ENCODE peak calls at places on chromosomes 7 and 10, in nine cellular contexts. W is GM06990; X is heart left ventricle; F is AG04450; I is Calu3; L is epithelial cell of esophagus; A is A549; Y is activated CD8-positive, alpha-beta T cell treated with anti-CD3 and anti-CD28 coated beads for 36 hours; S is D721Med. E is an unnamed sample.
A peak's percentile ranks its signal among the peaks of the same experiment; 100 is the strongest.

GRCh38 chr7:80858141-80858903 is 60.5 kb downstream of the SEMA3C start:
- DNase-seq in W (no peak), S (no peak), I (no peak), L (peak; percentile 45), F (peak; percentile 29), X (no peak), Y (no peak), A (no peak), E (no peak)

GRCh38 chr10:57420881-57421280 is 846.8 kb downstream of the IPMK start:
- DNase-seq in X (no peak), I (no peak), F (no peak), W (no peak), S (no peak), A (no peak), Y (no peak), L (no peak), E (no peak)

GRCh38 chr10:81959016-81959415 is 84.0 kb downstream of the NRG3 start:
- DNase-seq in Y (no peak), A (no peak), L (no peak), F (no peak), S (no peak), W (no peak), X (no peak), I (no peak), E (no peak)

GRCh38 chr10:73910401-73910763 is 550 bp upstream of the PLAU start:
- DNase-seq in I (peak; percentile 56), W (no peak), Y (peak; percentile 49), A (no peak), X (no peak), F (no peak), L (peak; percentile 43), S (no peak), E (no peak)

GRCh38 chr7:46970486-46970885 is 611.4 kb downstream of the TNS3 start:
- DNase-seq in F (no peak), S (no peak), L (no peak), X (no peak), Y (no peak), W (no peak), A (no peak), I (peak; percentile 46), E (no peak)

GRCh38 chr7:49432245-49432644 is 341.2 kb upstream of the VWC2 start:
- DNase-seq in A (no peak), I (no peak), S (no peak), L (no peak), Y (no peak), X (no peak), F (no peak), W (no peak), E (no peak)

GRCh38 chr7:157205438-157205837 is 66.7 kb downstream of the UBE3C start:
- DNase-seq in I (no peak), F (no peak), L (no peak), A (no peak), Y (no peak), W (no peak), X (no peak), S (no peak), E (no peak)

GRCh38 chr7:44757311-44757710 is 8.7 kb downstream of the ZMIZ2 start:
- DNase-seq in S (no peak), I (no peak), L (no peak), A (no peak), F (no peak), X (peak; percentile 72), Y (no peak), W (no peak), E (no peak)

GRCh38 chr7:43669286-43670081 is 59.8 kb downstream of the COA1 start:
- DNase-seq in W (no peak), L (no peak), I (peak; percentile 24), Y (peak; percentile 95), A (no peak), F (no peak), S (no peak), X (no peak), E (no peak)

GRCh38 chr10:110388682-110389052 is 83.9 kb upstream of the SMNDC1 start:
- DNase-seq in I (no peak), A (no peak), Y (no peak), X (no peak), S (no peak), W (no peak), F (no peak), L (no peak), E (no peak)

GRCh38 chr7:123151443-123151842 is 48.3 kb downstream of the SLC13A1 start:
- DNase-seq in Y (no peak), A (no peak), X (no peak), W (no peak), F (no peak), S (no peak), I (no peak), L (no peak), E (no peak)

GRCh38 chr7:123154231-123154860 is 45.4 kb downstream of the SLC13A1 start:
- DNase-seq in L (peak; percentile 92), F (peak; percentile 3), S (no peak), I (peak; percentile 82), A (peak; percentile 34), Y (peak; percentile 69), W (peak; percentile 29), X (peak; percentile 41), E (peak; percentile 10)

GRCh38 chr7:123143206-123143605 is 56.6 kb downstream of the SLC13A1 start:
- DNase-seq in Y (no peak), S (no peak), L (no peak), W (no peak), X (no peak), I (no peak), F (no peak), A (no peak), E (no peak)

DNA sequence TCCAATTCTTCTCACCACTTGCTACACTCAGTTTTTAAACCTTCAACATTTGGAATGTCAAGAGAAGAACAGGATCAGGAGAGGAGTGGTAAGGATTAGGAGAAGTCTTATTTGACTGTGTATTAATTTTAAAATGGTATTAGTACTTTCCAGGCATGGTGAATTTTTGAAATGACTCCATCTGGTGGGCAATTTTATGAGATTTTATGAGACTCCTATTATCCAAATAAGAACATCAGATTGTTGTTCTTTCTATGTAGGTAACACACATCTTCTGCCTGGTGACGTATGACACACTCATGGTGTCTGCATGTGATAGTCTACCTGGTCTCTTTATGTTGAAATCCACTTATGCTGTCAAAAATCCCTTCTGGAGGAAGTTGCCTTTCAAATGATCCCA is 51.0 kb downstream of the SLC13A1 start:
- DNase-seq in A (no peak), I (no peak), L (peak; percentile 2), Y (no peak), F (no peak), W (no peak), S (no peak), X (no peak), E (no peak)
- TF ChIP-seq CTCF in A (no peak), I (no peak), L (no peak), Y (no peak), F (no peak), W (no peak), S (no peak), X (peak; percentile 9), E (no peak)

GRCh38 chr10:125977206-125977605 is 80.8 kb downstream of the FANK1 start:
- DNase-seq in F (no peak), L (no peak), Y (no peak), I (no peak), W (no peak), S (no peak), X (no peak), A (no peak), E (no peak)
- TF ChIP-seq CTCF in F (no peak), L (no peak), Y (no peak), I (no peak), W (peak; percentile 62), S (no peak), X (no peak), A (no peak), E (no peak)

GRCh38 chr7:123797673-123798526 is 47.1 kb upstream of the HYAL4 start:
- DNase-seq in I (peak; percentile 50), F (peak; percentile 39), W (peak; percentile 6), S (no peak), L (peak; percentile 96), A (peak; percentile 7), Y (no peak), X (no peak), E (peak; percentile 67)
- TF ChIP-seq CTCF in I (peak; percentile 48), F (peak; percentile 52), W (peak; percentile 43), S (peak; percentile 58), L (peak; percentile 41), A (peak; percentile 87), Y (peak; percentile 87), X (peak; percentile 69), E (peak; percentile 39)

DNA sequence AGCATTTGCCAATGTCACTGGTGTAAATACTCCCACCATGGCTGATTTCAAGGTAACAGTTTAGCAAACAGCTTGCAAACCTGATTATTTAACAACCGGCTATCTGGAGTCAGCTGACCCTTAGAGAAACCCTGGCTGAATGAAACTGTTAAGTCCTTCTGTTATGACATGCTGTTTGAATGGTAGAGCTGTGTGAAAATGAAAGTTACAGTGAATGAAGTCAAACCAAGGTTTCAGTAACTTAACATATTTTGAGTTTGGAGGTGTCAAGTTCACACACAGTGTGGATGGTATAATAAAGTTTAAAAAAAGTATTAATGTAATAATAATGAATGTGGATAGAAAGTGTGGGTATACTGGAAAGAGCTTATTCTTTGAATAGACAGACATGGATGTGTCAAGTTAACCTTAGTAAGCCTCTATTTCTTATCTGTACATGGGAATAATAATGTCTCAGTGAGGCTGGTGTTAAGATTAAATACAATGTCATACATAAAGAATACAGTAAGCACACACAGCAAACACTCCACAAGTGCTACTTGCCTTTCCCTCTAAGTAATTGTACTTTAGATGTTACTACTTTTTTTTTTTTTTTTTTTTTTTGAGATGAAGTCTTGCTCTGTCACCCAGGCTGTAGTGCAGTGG is 150.4 kb downstream of the TAX1BP1 start:
- DNase-seq in I (no peak), A (no peak), S (no peak), Y (no peak), W (peak; percentile 21), X (no peak), F (no peak), L (no peak), E (no peak)
- TF ChIP-seq CTCF in I (no peak), A (no peak), S (no peak), Y (no peak), W (no peak), X (no peak), F (no peak), L (no peak), E (no peak)

GRCh38 chr10:127349737-127350136 is 153.3 kb upstream of the INSYN2A start:
- DNase-seq in S (no peak), I (no peak), F (peak; percentile 1), Y (no peak), L (no peak), X (no peak), A (no peak), W (no peak), E (no peak)

GRCh38 chr10:127354255-127354654 is 157.9 kb upstream of the INSYN2A start:
- DNase-seq in L (no peak), I (no peak), Y (no peak), S (no peak), W (no peak), A (no peak), F (no peak), X (no peak), E (no peak)

GRCh38 chr10:127353544-127353943 is 157.2 kb upstream of the INSYN2A start:
- DNase-seq in L (no peak), W (no peak), F (no peak), A (no peak), S (no peak), I (no peak), X (no peak), Y (no peak), E (no peak)

GRCh38 chr10:127357265-127357664 is 160.9 kb upstream of the INSYN2A start:
- DNase-seq in W (no peak), S (no peak), I (no peak), F (no peak), Y (no peak), X (no peak), L (no peak), A (no peak), E (no peak)

GRCh38 chr10:127354992-127355391 is 158.6 kb upstream of the INSYN2A start:
- DNase-seq in W (no peak), Y (no peak), X (no peak), F (no peak), S (no peak), A (no peak), L (no peak), I (no peak), E (no peak)
- TF ChIP-seq CTCF in W (no peak), Y (no peak), X (no peak), F (peak; percentile 67), S (peak; percentile 6), A (peak; percentile 48), L (peak; percentile 50), I (no peak), E (peak; percentile 44)

E was measured in AG09319.